ENCODE peak calls at places on chromosomes 2 and 18, in four cellular contexts. V is H1, F is HCT116, D is HepG2. K is an unnamed sample.

GRCh38 chr2:39667881-39668276 is 2.2 kb downstream of the TMEM178A start:
- DNase-seq in V (no peak), F (no peak), D (no peak), K (no peak)

GRCh38 chr2:31693882-31694281 is 113.1 kb upstream of the SRD5A2 start:
- DNase-seq in V (no peak), F (peak), D (no peak), K (no peak)

GRCh38 chr2:168136392-168136977 is 110.9 kb downstream of the STK39 start:
- DNase-seq in V (no peak), F (peak), D (peak), K (no peak)

GRCh38 chr2:128314026-128314347 is 4.7 kb downstream of the HS6ST1 start:
- DNase-seq in V (no peak), F (no peak), D (no peak), K (no peak)

GRCh38 chr2:219028996-219029828 is 12.1 kb downstream of the CFAP65 start:
- DNase-seq in V (no peak), F (peak), D (no peak), K (no peak)

GRCh38 chr2:2286592-2286991 is 44.5 kb downstream of the MYT1L start:
- DNase-seq in V (no peak), F (no peak), D (no peak), K (no peak)

GRCh38 chr18:46374850-46375249 is 270.7 kb downstream of the HAUS1 start:
- DNase-seq in V (no peak), F (no peak), D (no peak), K (peak)

GRCh38 chr2:9282713-9283112 is 76.1 kb downstream of the ASAP2 start:
- DNase-seq in V (no peak), F (no peak), D (no peak), K (no peak)

GRCh38 chr2:201698588-201699226 is at the start of gene MPP4:
- DNase-seq in V (no peak), F (no peak), D (no peak), K (peak)

GRCh38 chr2:149169653-149170052 is 131.2 kb downstream of the LYPD6B start:
- DNase-seq in V (no peak), F (peak), D (no peak), K (peak)

GRCh38 chr18:9400197-9400596 is 65.6 kb downstream of the TWSG1 start:
- DNase-seq in V (no peak), F (no peak), D (no peak), K (no peak)

GRCh38 chr2:28390857-28391563 is 1.6 kb upstream of the FOSL2 start:
- DNase-seq in V (no peak), F (no peak), D (no peak), K (peak)

GRCh38 chr2:113848758-113849460 is 41.0 kb upstream of the ACTR3 start:
- DNase-seq in V (no peak), F (peak), D (peak), K (no peak)

GRCh38 chr2:112159454-112159921 is 21.3 kb downstream of the FBLN7 start:
- DNase-seq in V (no peak), F (no peak), D (no peak), K (no peak)

DNA sequence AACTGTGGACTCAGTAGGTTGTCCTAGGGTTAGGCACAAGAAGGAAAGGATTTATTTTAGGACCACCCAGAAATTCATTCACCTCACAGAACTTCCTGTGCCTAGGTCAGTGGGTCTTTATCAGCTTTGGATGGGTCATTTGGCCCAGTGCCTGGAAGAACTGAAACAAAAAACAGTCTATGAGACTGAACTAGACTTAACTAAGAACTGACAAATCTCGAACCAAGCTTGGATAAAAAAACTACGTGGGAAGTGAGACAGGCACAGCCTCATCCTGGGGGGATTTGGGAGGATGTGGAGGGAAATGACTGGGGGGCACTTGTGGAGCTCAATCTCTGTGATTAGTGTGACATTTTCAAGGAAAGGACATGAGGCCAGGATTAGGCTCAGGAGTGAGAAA is 2.3 kb upstream of the OST4 start:
- DNase-seq in V (no peak), F (no peak), D (no peak), K (no peak)
- TF ChIP-seq JUND in V (no peak), F (no peak), D (no peak), K (no peak)

DNA sequence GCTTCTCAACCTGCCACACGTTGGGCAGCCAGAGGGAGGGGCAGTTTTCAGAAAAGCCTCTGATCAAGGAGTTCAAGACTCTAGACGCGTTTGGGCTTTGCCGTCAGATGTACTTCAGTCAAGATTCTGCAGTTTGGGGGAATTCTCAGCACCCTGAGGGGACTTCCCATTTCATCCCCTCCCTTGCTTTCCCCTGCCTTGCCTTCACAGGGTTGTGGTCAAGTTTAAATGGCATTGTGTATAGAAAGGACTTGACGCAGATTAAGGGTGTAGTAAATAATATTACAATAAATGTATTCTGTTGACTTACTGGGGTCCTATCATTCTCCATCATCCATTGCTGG is 198.3 kb upstream of the NABP1 start:
- DNase-seq in V (no peak), F (no peak), D (no peak), K (no peak)
- TF ChIP-seq JUND in V (no peak), F (no peak), D (no peak), K (no peak)

GRCh38 chr2:165055081-165055879 is 100.0 kb upstream of the SLC38A11 start:
- DNase-seq in V (no peak), F (no peak), D (no peak), K (no peak)
- TF ChIP-seq JUND in V (no peak), F (no peak), D (no peak), K (no peak)

DNA sequence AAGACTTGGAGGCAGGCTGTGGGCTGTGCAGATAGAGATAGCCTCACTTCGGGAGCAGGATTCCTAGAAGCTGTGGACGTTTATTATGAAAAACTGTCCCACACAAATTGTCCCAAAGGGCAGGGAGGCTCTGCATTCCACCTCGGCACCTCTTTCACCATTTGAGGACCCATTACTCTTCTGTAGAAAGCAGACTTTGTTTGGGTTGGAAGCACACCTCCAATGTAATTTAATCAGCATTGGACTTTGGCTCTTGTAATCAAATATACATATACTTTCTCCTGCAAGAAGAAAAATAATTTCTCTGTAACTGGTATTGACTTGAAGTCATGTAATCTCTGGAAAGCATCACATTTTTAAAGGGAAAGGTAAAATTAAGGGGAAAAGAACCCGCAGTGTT is 8.5 kb downstream of the ONECUT2 start:
- DNase-seq in V (no peak), F (no peak), D (peak), K (no peak)
- TF ChIP-seq JUND in V (no peak), F (no peak), D (no peak), K (no peak)

DNA sequence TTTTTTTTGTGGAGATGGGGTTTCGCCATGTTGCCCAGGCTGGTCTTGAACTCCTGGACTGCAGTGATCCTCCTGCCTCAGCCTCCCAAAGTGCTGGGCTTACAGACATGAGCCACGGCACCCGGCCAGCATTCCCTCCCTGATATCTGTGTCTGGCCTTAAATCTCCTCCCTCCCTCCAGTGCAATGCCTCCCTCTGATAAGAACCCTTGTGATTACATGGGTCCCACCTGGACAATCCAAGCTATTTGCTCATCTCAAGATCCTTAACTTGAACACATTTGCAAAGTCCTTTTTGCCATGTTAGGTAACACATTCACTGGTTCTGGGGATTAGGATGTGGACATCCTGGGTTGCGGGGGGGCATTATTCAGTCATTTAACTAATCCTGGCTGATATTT is 40.5 kb upstream of the CREB1 start:
- DNase-seq in V (no peak), F (no peak), D (no peak), K (no peak)
- TF ChIP-seq JUND in V (no peak), F (no peak), D (no peak), K (no peak)

DNA sequence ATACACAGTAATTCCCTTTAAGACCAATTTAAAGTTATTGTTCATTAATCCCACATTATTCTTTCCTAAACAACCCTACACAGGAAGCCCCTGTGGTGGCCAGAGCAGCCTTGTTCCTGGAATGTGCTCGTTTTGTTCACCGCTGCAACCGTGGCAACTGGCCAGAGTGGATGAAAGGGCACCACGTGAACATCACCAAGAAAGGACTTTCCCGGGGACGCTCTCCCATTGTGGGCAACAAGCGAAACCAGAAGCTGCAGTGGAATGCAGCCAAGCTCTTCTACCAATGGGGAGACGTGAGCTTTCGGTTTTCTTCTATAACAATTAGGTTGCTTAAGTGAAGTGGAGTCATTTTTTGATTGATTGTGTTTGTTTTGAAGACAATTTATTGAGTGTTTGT is 101.0 kb downstream of the UNC80 start:
- DNase-seq in V (peak), F (no peak), D (peak), K (peak)
- TF ChIP-seq JUND in V (no peak), F (no peak), D (no peak), K (no peak)

GRCh38 chr2:71512386-71512785 is 59.0 kb downstream of the DYSF start:
- DNase-seq in V (no peak), F (no peak), D (no peak), K (no peak)

GRCh38 chr2:71513096-71513495 is 59.7 kb downstream of the DYSF start:
- DNase-seq in V (no peak), F (no peak), D (no peak), K (no peak)

GRCh38 chr2:71511776-71512175 is 58.4 kb downstream of the DYSF start:
- DNase-seq in V (no peak), F (no peak), D (no peak), K (no peak)

GRCh38 chr2:71510938-71511337 is 57.6 kb downstream of the DYSF start:
- DNase-seq in V (no peak), F (no peak), D (no peak), K (no peak)

DNA sequence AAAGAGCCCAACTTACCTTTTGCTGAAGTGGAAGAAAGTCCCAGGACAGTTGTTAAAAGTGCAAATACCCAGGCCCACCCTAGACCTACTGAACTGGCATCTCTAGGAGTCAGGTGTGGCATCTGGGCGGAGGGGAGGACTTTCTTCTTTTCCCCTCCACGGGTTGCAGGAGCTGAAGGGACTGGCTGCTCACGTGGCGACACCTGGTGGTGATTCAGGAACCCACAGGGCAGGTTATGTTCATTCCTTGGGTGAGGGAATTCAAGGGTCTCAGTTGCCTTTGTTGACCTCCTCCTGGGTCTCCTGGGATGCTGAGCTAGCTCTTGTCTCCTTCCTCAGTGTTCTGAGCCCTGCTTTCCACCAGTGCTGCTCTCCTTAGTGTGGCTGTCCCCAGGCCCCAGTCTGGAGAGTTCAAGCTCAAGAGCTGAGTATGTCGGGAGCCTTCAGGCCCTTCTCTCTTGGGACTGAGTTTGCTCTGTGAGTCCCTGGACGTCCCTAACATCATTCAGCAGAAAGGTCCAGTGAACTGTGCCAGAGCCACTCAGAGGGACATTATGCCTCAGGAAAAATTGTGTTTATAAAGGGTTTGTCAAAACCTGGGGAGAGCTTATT is 56.9 kb downstream of the DYSF start:
- DNase-seq in V (no peak), F (peak), D (peak), K (peak)
- TF ChIP-seq JUND in V (no peak), F (no peak), D (no peak), K (no peak)

DNA sequence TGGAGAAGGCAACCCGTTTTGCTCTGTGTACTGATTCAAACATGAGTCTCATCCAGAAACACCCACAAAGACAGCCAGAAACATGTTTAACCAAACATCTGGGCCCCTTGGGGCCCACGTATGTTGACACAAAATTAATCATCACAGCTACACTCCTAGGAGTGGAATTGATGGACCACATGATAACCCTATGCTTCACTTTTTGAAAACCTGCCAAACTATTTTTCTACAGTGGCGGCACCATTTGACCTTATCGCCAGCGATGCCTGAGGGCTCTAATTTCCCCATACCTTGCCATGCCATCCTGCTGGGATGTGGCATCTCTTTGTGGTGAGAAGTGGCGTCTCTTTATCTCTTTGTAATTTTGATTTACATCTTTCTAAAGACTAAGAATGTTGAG is 38.5 kb downstream of the PSMG2 start:
- DNase-seq in V (no peak), F (no peak), D (peak), K (no peak)
- TF ChIP-seq JUND in V (no peak), F (no peak), D (no peak), K (no peak)